ENCODE peak calls at places on chromosomes 7 and 10, in seven cellular contexts. U is tibial nerve, C is SJSA1, A is testis, N is iPS DF 6.9, H is IMR-90, V is body of pancreas. Z is an unnamed sample. For H3K36me3, the result is how much of the 10 kb centered on the place peaks cover.

GRCh38 chr7:129311429-129311828 is 86.6 kb downstream of the AHCYL2 start:
- DNase-seq in U (no peak), C (no peak), A (no peak), N (no peak), H (no peak), V (no peak), Z (no peak)

GRCh38 chr7:104207731-104208420 is at the start of gene ORC5:
- DNase-seq in U (peak), C (peak), A (peak), N (peak), H (peak), V (peak), Z (peak)

GRCh38 chr10:62498271-62498670 is 124.1 kb downstream of the ZNF365 start:
- DNase-seq in U (no peak), C (no peak), A (no peak), N (no peak), H (no peak), V (no peak), Z (no peak)

GRCh38 chr10:62183442-62183841 is 85.2 kb downstream of the RTKN2 start:
- DNase-seq in U (no peak), C (no peak), A (no peak), N (no peak), H (no peak), V (no peak), Z (peak)

GRCh38 chr10:86657011-86657395 is 2.7 kb downstream of the OPN4 start:
- DNase-seq in U (no peak), C (no peak), A (no peak), N (no peak), H (no peak), V (no peak), Z (no peak)

GRCh38 chr7:22443370-22444180 is 56.4 kb downstream of the STEAP1B start:
- DNase-seq in U (no peak), C (no peak), A (no peak), N (no peak), H (peak), V (no peak), Z (no peak)

GRCh38 chr10:112484399-112484798 is 37.4 kb downstream of the VTI1A start:
- DNase-seq in U (no peak), C (no peak), A (no peak), N (no peak), H (no peak), V (no peak), Z (no peak)

GRCh38 chr10:98885380-98885779 is 350.3 kb downstream of the HPSE2 start:
- DNase-seq in U (no peak), C (no peak), A (no peak), N (no peak), H (no peak), V (no peak), Z (no peak)

GRCh38 chr7:51340029-51340838 is 23.6 kb upstream of the COBL start:
- DNase-seq in U (no peak), C (no peak), A (no peak), N (no peak), H (no peak), V (peak), Z (no peak)

GRCh38 chr10:28987555-28988320 is 301.1 kb upstream of the LYZL1 start:
- DNase-seq in U (no peak), C (no peak), A (no peak), N (no peak), H (no peak), V (no peak), Z (no peak)

GRCh38 chr7:20012100-20012499 is 205.1 kb downstream of the MACC1 start:
- DNase-seq in U (no peak), C (no peak), A (no peak), N (no peak), H (no peak), V (no peak), Z (no peak)

GRCh38 chr7:102111758-102112119 is 174.9 kb upstream of the SH2B2 start:
- DNase-seq in U (no peak), C (no peak), A (no peak), N (no peak), H (no peak), V (no peak), Z (no peak)
- H3K36me3 ChIP-seq in U (half or more), C (under half), A (under half), N (under half), H (under half), V (under half), Z (under half)

DNA sequence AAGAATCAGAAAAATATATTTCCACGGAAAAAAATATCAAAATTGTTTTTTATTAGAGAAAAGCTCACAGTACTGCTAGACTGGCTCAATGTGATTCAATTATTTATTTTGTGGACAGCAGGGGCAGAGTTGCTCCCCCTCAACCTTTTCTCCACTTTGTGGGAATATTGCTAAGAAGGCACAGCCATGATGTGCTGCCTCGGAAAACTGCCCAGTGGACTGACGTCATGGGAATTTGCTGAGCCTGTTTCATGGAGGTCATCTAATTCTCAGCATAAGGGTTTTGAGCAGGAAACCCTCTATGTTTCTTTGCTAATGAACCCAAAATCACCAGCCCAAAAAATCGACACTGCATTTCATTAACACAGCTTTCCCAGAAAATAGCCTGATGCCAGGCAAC is 228.8 kb upstream of the FAM3C start:
- DNase-seq in U (no peak), C (no peak), A (no peak), N (no peak), H (no peak), V (peak), Z (no peak)
- H3K36me3 ChIP-seq in U (under half), C (under half), A (under half), N (under half), H (under half), V (under half), Z (under half)

GRCh38 chr7:2438181-2438580 is 34.8 kb downstream of the CHST12 start:
- DNase-seq in U (no peak), C (no peak), A (peak), N (no peak), H (no peak), V (no peak), Z (no peak)

GRCh38 chr7:2438775-2439174 is 35.4 kb downstream of the CHST12 start:
- DNase-seq in U (no peak), C (no peak), A (no peak), N (no peak), H (no peak), V (no peak), Z (no peak)

GRCh38 chr7:2437537-2438148 is 34.2 kb downstream of the CHST12 start:
- DNase-seq in U (no peak), C (no peak), A (no peak), N (no peak), H (no peak), V (no peak), Z (no peak)

GRCh38 chr7:2436341-2437104 is 33.1 kb downstream of the CHST12 start:
- DNase-seq in U (no peak), C (no peak), A (no peak), N (no peak), H (no peak), V (no peak), Z (no peak)

DNA sequence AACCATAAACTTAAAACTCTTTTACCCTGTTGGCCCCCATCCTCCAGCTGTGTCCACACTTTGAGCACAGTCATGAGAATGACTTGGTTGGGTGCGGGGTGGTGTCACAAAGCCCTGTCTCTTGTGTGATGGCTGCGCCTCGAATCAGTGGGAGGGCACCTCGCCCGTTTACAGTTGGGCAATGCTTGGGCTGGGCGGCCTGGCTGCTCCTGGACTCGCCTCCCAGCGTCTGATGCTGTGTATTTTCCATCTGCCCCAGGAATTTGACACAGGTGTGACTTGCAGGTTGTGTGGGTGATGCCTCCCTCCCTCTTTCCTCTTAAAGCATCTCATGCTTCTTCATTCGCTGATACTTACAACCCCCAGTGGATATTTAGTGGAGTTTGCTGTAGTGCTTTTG is 33.7 kb downstream of the CHST12 start:
- DNase-seq in U (no peak), C (no peak), A (no peak), N (no peak), H (no peak), V (no peak), Z (no peak)
- H3K36me3 ChIP-seq in U (half or more), C (under half), A (under half), N (under half), H (under half), V (under half), Z (under half)

GRCh38 chr7:6424702-6425072 is 23.1 kb downstream of the DAGLB start:
- DNase-seq in U (no peak), C (no peak), A (no peak), N (no peak), H (no peak), V (no peak), Z (no peak)
- H3K36me3 ChIP-seq in U (half or more), C (half or more), A (under half), N (under half), H (half or more), V (under half), Z (under half)

GRCh38 chr7:32221056-32221455 is 150.8 kb upstream of the PDE1C start:
- DNase-seq in U (no peak), C (no peak), A (no peak), N (no peak), H (no peak), V (no peak), Z (no peak)

GRCh38 chr7:32221756-32222155 is 151.5 kb upstream of the PDE1C start:
- DNase-seq in U (no peak), C (no peak), A (no peak), N (no peak), H (no peak), V (no peak), Z (no peak)

GRCh38 chr7:32223071-32223650 is 153.0 kb upstream of the PDE1C start:
- DNase-seq in U (no peak), C (no peak), A (no peak), N (no peak), H (no peak), V (no peak), Z (no peak)

GRCh38 chr7:32223721-32224120 is 153.5 kb upstream of the PDE1C start:
- DNase-seq in U (no peak), C (no peak), A (no peak), N (no peak), H (no peak), V (no peak), Z (no peak)

GRCh38 chr7:32222251-32222900 is 152.2 kb upstream of the PDE1C start:
- DNase-seq in U (no peak), C (no peak), A (no peak), N (no peak), H (no peak), V (no peak), Z (no peak)
- H3K36me3 ChIP-seq in U (under half), C (under half), A (under half), N (under half), H (under half), V (under half), Z (under half)

GRCh38 chr7:84507529-84507928 is 312.9 kb upstream of the SEMA3A start:
- DNase-seq in U (no peak), C (no peak), A (no peak), N (no peak), H (no peak), V (no peak), Z (no peak)

GRCh38 chr7:84508569-84508968 is 314.0 kb upstream of the SEMA3A start:
- DNase-seq in U (no peak), C (no peak), A (peak), N (no peak), H (no peak), V (no peak), Z (no peak)

GRCh38 chr7:84509522-84509921 is 314.9 kb upstream of the SEMA3A start:
- DNase-seq in U (no peak), C (no peak), A (no peak), N (no peak), H (peak), V (no peak), Z (no peak)

GRCh38 chr7:84510501-84510900 is 315.9 kb upstream of the SEMA3A start:
- DNase-seq in U (no peak), C (no peak), A (no peak), N (no peak), H (peak), V (no peak), Z (no peak)

GRCh38 chr7:84512055-84512454 is 317.5 kb upstream of the SEMA3A start:
- DNase-seq in U (no peak), C (no peak), A (no peak), N (no peak), H (no peak), V (no peak), Z (no peak)
- H3K36me3 ChIP-seq in U (under half), C (under half), A (under half), N (under half), H (under half), V (under half), Z (under half)

DNA sequence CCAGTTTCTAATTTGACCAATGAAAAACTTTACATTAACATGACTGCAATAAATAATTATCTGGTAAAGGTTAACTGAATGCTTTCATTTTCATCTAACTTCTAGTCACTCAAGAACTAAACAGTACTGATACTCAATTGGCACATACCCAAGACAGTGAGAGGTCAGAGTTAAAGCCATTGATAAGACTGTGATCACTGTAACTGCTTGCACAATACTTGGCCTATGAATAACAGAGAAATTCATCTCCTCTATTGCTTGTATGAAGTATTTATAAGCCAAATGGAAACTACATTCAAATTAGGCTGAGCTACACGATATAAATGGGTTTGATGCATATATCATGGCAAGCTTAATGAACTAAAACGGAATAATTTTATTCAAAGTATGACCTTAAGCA is 43.0 kb downstream of the HERC4 start:
- DNase-seq in U (no peak), C (no peak), A (no peak), N (no peak), H (peak), V (no peak), Z (no peak)
- H3K36me3 ChIP-seq in U (half or more), C (half or more), A (under half), N (under half), H (under half), V (under half), Z (under half)

GRCh38 chr10:78341953-78342614 is 308.4 kb downstream of the RPS24 start:
- DNase-seq in U (no peak), C (peak), A (no peak), N (no peak), H (no peak), V (no peak), Z (no peak)
- H3K36me3 ChIP-seq in U (under half), C (under half), A (under half), N (under half), H (under half), V (under half), Z (under half)

GRCh38 chr10:6215683-6216484 is 13.2 kb downstream of the PFKFB3 start:
- DNase-seq in U (no peak), C (no peak), A (no peak), N (no peak), H (no peak), V (no peak), Z (no peak)
- H3K36me3 ChIP-seq in U (half or more), C (half or more), A (under half), N (under half), H (half or more), V (under half), Z (under half)

GRCh38 chr10:70094287-70094686 is 38.3 kb downstream of the AIFM2 start:
- DNase-seq in U (no peak), C (no peak), A (no peak), N (no peak), H (no peak), V (no peak), Z (no peak)
- H3K36me3 ChIP-seq in U (half or more), C (under half), A (under half), N (under half), H (under half), V (under half), Z (under half)